ENCODE peak calls at places on chromosome 2, in four cellular contexts. L is omental fat pad, D is spleen, C is AG10803. J is an unnamed sample.

GRCh38 chr2:63855418-63856301 is 14.0 kb downstream of the UGP2 start:
- DNase-seq in L (no peak), D (no peak), C (no peak), J (no peak)

GRCh38 chr2:99863236-99863913 is 279.0 kb downstream of the AFF3 start:
- DNase-seq in L (no peak), D (no peak), C (no peak), J (no peak)

GRCh38 chr2:175766880-175767279 is 235.2 kb downstream of the LNPK start:
- DNase-seq in L (no peak), D (no peak), C (no peak), J (no peak)

GRCh38 chr2:120647487-120647886 is 88.2 kb upstream of the GLI2 start:
- DNase-seq in L (no peak), D (no peak), C (peak; percentile 69), J (no peak)

GRCh38 chr2:218261424-218262273 is 834 bp downstream of the GPBAR1 start:
- DNase-seq in L (no peak), D (no peak), C (no peak), J (no peak)

GRCh38 chr2:162333968-162334367 is 10.0 kb upstream of the GCA start:
- DNase-seq in L (no peak), D (no peak), C (peak; percentile 13), J (no peak)

GRCh38 chr2:80326214-80326613 is 21.7 kb upstream of the LRRTM1 start:
- DNase-seq in L (no peak), D (no peak), C (peak; percentile 49), J (no peak)

GRCh38 chr2:179049546-179050311 is at the start of gene CCDC141:
- DNase-seq in L (no peak), D (no peak), C (no peak), J (no peak)

GRCh38 chr2:211159972-211160371 is 603.6 kb downstream of the CPS1 start:
- DNase-seq in L (no peak), D (no peak), C (no peak), J (no peak)

GRCh38 chr2:140465301-140465700 is 1665.5 kb downstream of the LRP1B start:
- DNase-seq in L (no peak), D (no peak), C (no peak), J (no peak)

GRCh38 chr2:112021269-112021668 is 33.8 kb upstream of the TMEM87B start:
- DNase-seq in L (no peak), D (no peak), C (no peak), J (no peak)

GRCh38 chr2:174035981-174036742 is 71.0 kb upstream of the SP3 start:
- DNase-seq in L (no peak), D (no peak), C (peak; percentile 62), J (peak; percentile 73)

GRCh38 chr2:235594041-235594440 is 100.2 kb downstream of the AGAP1 start:
- DNase-seq in L (no peak), D (no peak), C (peak; percentile 91), J (no peak)

GRCh38 chr2:54092940-54093339 is 22.5 kb upstream of the ACYP2 start:
- DNase-seq in L (no peak), D (no peak), C (no peak), J (no peak)

GRCh38 chr2:148926291-148926961 is 51.4 kb downstream of the KIF5C start:
- DNase-seq in L (no peak), D (peak; percentile 83), C (peak; percentile 15), J (no peak)

GRCh38 chr2:55133467-55134315 is 83.4 kb upstream of the RTN4 start:
- DNase-seq in L (no peak), D (no peak), C (peak; percentile 92), J (peak; percentile 20)

GRCh38 chr2:187774551-187775071 is 220.4 kb upstream of the TFPI start:
- DNase-seq in L (no peak), D (no peak), C (peak; percentile 29), J (no peak)

GRCh38 chr2:3171564-3172264 is 205.9 kb downstream of the EIPR1 start:
- DNase-seq in L (no peak), D (peak; percentile 36), C (no peak), J (no peak)

GRCh38 chr2:137925599-137925998 is 38.7 kb upstream of the HNMT start:
- DNase-seq in L (no peak), D (no peak), C (no peak), J (no peak)

GRCh38 chr2:126900646-126901319 is 2.1 kb downstream of the TEX51 start:
- DNase-seq in L (no peak), D (peak; percentile 40), C (no peak), J (no peak)

GRCh38 chr2:222074674-222075073 is 224.1 kb downstream of the PAX3 start:
- DNase-seq in L (no peak), D (no peak), C (no peak), J (no peak)

GRCh38 chr2:8575810-8576423 is 105.9 kb upstream of the ID2 start:
- DNase-seq in L (no peak), D (no peak), C (no peak), J (no peak)

GRCh38 chr2:168600970-168601369 is 144.9 kb downstream of the CERS6 start:
- DNase-seq in L (no peak), D (no peak), C (no peak), J (no peak)

GRCh38 chr2:189638305-189639002 is 22.8 kb upstream of the ASNSD1 start:
- DNase-seq in L (no peak), D (no peak), C (no peak), J (no peak)

GRCh38 chr2:11945139-11946126 is 199.0 kb downstream of the LPIN1 start:
- DNase-seq in L (no peak), D (no peak), C (no peak), J (no peak)

GRCh38 chr2:15947431-15947830 is 7.1 kb downstream of the MYCN start:
- DNase-seq in L (no peak), D (no peak), C (no peak), J (no peak)

GRCh38 chr2:84362541-84362940 is 96.5 kb downstream of the SUCLG1 start:
- DNase-seq in L (no peak), D (no peak), C (no peak), J (no peak)

GRCh38 chr2:241391892-241392665 is 36.0 kb downstream of the FARP2 start:
- DNase-seq in L (no peak), D (no peak), C (peak; percentile 74), J (no peak)

GRCh38 chr2:215186021-215186420 is 47.6 kb upstream of the ABCA12 start:
- DNase-seq in L (no peak), D (no peak), C (no peak), J (no peak)

GRCh38 chr2:42797281-42797680 is 4.9 kb upstream of the HAAO start:
- DNase-seq in L (no peak), D (no peak), C (no peak), J (no peak)

GRCh38 chr2:20576598-20577115 is 74.2 kb downstream of the HS1BP3 start:
- DNase-seq in L (no peak), D (no peak), C (no peak), J (no peak)

GRCh38 chr2:199303814-199304213 is 153.9 kb downstream of the SATB2 start:
- DNase-seq in L (no peak), D (no peak), C (peak; percentile 100), J (peak; percentile 9)